ENCODE peak calls at places on chromosome 7, in six cellular contexts. C, O, G, T, N and R are unnamed samples.

GRCh38 chr7:75866497-75867389 is 12.1 kb upstream of the RHBDD2 start:
- DNase-seq in C (peak; percentile 25), O (no peak), G (peak; percentile 69), T (peak; percentile 65), N (peak; percentile 63), R (peak; percentile 65)

GRCh38 chr7:125084196-125084595 is 154.6 kb upstream of the POT1 start:
- DNase-seq in C (no peak), O (no peak), G (no peak), T (no peak), N (no peak), R (no peak)

GRCh38 chr7:150784954-150785353 is 15.2 kb downstream of the TMEM176B start:
- DNase-seq in C (no peak), O (no peak), G (peak; percentile 44), T (no peak), N (no peak), R (no peak)

GRCh38 chr7:137920637-137921473 is 74.1 kb upstream of the DGKI start:
- DNase-seq in C (no peak), O (no peak), G (no peak), T (no peak), N (no peak), R (no peak)

GRCh38 chr7:120110169-120110568 is 162.8 kb upstream of the KCND2 start:
- DNase-seq in C (no peak), O (no peak), G (no peak), T (no peak), N (no peak), R (no peak)

GRCh38 chr7:124908258-124908657 is 21.4 kb downstream of the POT1 start:
- DNase-seq in C (no peak), O (no peak), G (no peak), T (no peak), N (no peak), R (no peak)

GRCh38 chr7:98251251-98251843 is 685 bp downstream of the TECPR1 start:
- DNase-seq in C (no peak), O (peak; percentile 90), G (no peak), T (no peak), N (no peak), R (no peak)

GRCh38 chr7:121084748-121085336 is 96.3 kb downstream of the CPED1 start:
- DNase-seq in C (peak; percentile 51), O (no peak), G (no peak), T (no peak), N (peak; percentile 73), R (no peak)

GRCh38 chr7:100016209-100016901 is 959 bp downstream of the ZKSCAN1 start:
- DNase-seq in C (no peak), O (no peak), G (peak; percentile 46), T (no peak), N (no peak), R (no peak)

GRCh38 chr7:103887853-103888602 is 101.4 kb downstream of the RELN start:
- DNase-seq in C (no peak), O (no peak), G (no peak), T (no peak), N (no peak), R (no peak)

GRCh38 chr7:103887050-103887449 is 102.4 kb downstream of the RELN start:
- DNase-seq in C (no peak), O (no peak), G (no peak), T (no peak), N (no peak), R (no peak)

GRCh38 chr7:103889451-103889850 is 100.0 kb downstream of the RELN start:
- DNase-seq in C (no peak), O (no peak), G (no peak), T (no peak), N (no peak), R (no peak)

GRCh38 chr7:103888603-103889153 is 100.8 kb downstream of the RELN start:
- DNase-seq in C (no peak), O (no peak), G (no peak), T (no peak), N (no peak), R (no peak)
- TF ChIP-seq CTCF in C (no peak), O (no peak), G (no peak), T (no peak), N (no peak), R (no peak)

GRCh38 chr7:83931968-83932367 is 262.6 kb downstream of the SEMA3A start:
- DNase-seq in C (no peak), O (no peak), G (no peak), T (no peak), N (no peak), R (no peak)
- TF ChIP-seq CTCF in C (no peak), O (no peak), G (no peak), T (no peak), N (no peak), R (no peak)

GRCh38 chr7:35508623-35509400 is 186.1 kb downstream of the HERPUD2 start:
- DNase-seq in C (no peak), O (no peak), G (no peak), T (no peak), N (no peak), R (no peak)
- TF ChIP-seq CTCF in C (no peak), O (no peak), G (no peak), T (no peak), N (no peak), R (no peak)

DNA sequence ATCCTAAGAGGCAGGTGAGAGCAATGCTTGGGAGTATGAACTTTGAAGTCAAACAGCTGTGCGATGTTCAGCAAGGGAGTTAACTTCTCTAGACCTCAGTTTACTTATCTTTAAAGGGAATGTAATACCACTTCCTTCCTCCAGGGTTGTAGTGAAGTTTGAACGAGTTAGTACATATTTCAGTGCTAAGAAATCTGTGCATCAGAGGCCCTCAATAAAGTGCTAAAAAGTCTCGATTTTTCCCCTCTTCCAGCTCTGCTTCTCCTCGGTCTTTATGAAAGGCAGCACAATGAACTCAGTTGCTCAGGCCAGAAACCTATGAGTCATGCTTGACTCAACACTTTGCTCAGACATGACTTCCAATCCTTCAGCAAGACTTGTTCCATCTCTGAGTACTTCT is 418.9 kb downstream of the MDFIC start:
- DNase-seq in C (peak; percentile 14), O (no peak), G (no peak), T (no peak), N (peak; percentile 60), R (no peak)
- TF ChIP-seq CTCF in C (no peak), O (no peak), G (no peak), T (no peak), N (no peak), R (peak; percentile 19)